ENCODE peak calls at places on chromosomes 6 and 20, in nine cellular contexts. E is heart left ventricle, B is ovary, L is Peyer's patch, M is adrenal gland, R is breast epithelium, C is stomach, I is transverse colon, S is NB4. K is an unnamed sample.
A peak's percentile ranks its signal among the peaks of the same experiment; 100 is the strongest.

GRCh38 chr20:3461911-3462677 is 8.7 kb upstream of the ATRN start:
- DNase-seq in E (no peak), B (no peak), L (no peak), M (peak; percentile 81), R (no peak), C (peak; percentile 49), I (no peak), S (no peak), K (no peak)

GRCh38 chr6:16069222-16069621 is 59.7 kb upstream of the MYLIP start:
- DNase-seq in E (no peak), B (no peak), L (no peak), M (no peak), R (no peak), C (no peak), I (no peak), S (no peak), K (no peak)

GRCh38 chr6:25038992-25039391 is 103.2 kb upstream of the RIPOR2 start:
- DNase-seq in E (no peak), B (no peak), L (no peak), M (no peak), R (no peak), C (no peak), I (no peak), S (no peak), K (no peak)

GRCh38 chr20:13800728-13801134 is 15.9 kb downstream of the NDUFAF5 start:
- DNase-seq in E (peak; percentile 87), B (peak; percentile 83), L (peak; percentile 49), M (peak; percentile 94), R (peak; percentile 95), C (peak; percentile 88), I (peak; percentile 66), S (no peak), K (peak; percentile 93)

GRCh38 chr20:9035129-9035528 is 33.8 kb upstream of the PLCB4 start:
- DNase-seq in E (no peak), B (no peak), L (no peak), M (no peak), R (no peak), C (no peak), I (no peak), S (peak; percentile 47), K (no peak)

GRCh38 chr6:133504761-133505160 is 263.6 kb downstream of the EYA4 start:
- DNase-seq in E (no peak), B (peak; percentile 59), L (no peak), M (no peak), R (no peak), C (no peak), I (no peak), S (no peak), K (no peak)

GRCh38 chr6:50145125-50145524 is 95.4 kb upstream of the DEFB112 start:
- DNase-seq in E (no peak), B (no peak), L (no peak), M (no peak), R (no peak), C (no peak), I (no peak), S (peak; percentile 6), K (no peak)

GRCh38 chr6:105872244-105872643 is 213.9 kb upstream of the PRDM1 start:
- DNase-seq in E (no peak), B (no peak), L (no peak), M (peak; percentile 54), R (no peak), C (no peak), I (peak; percentile 22), S (no peak), K (no peak)

GRCh38 chr6:73644030-73644429 is 9.8 kb downstream of the SLC17A5 start:
- DNase-seq in E (no peak), B (no peak), L (no peak), M (no peak), R (no peak), C (no peak), I (no peak), S (no peak), K (no peak)

GRCh38 chr6:111949546-111949945 is 76.3 kb upstream of the FYN start:
- DNase-seq in E (no peak), B (no peak), L (no peak), M (no peak), R (no peak), C (no peak), I (no peak), S (no peak), K (no peak)

GRCh38 chr6:156513504-156513903 is 263.7 kb upstream of the ARID1B start:
- DNase-seq in E (no peak), B (no peak), L (no peak), M (no peak), R (no peak), C (no peak), I (no peak), S (no peak), K (no peak)

GRCh38 chr20:32731882-32732266 is 11.4 kb downstream of the COMMD7 start:
- DNase-seq in E (no peak), B (no peak), L (no peak), M (peak; percentile 72), R (no peak), C (no peak), I (no peak), S (peak; percentile 88), K (no peak)

GRCh38 chr20:4300921-4301320 is 285.6 kb upstream of the RNF24 start:
- DNase-seq in E (no peak), B (no peak), L (no peak), M (no peak), R (no peak), C (no peak), I (no peak), S (no peak), K (no peak)

GRCh38 chr6:108001696-108002231 is 43.8 kb upstream of the SEC63 start:
- DNase-seq in E (no peak), B (no peak), L (peak; percentile 53), M (no peak), R (no peak), C (no peak), I (no peak), S (no peak), K (no peak)

GRCh38 chr20:38599410-38599882 is 2.2 kb upstream of the ARHGAP40 start:
- DNase-seq in E (peak; percentile 71), B (no peak), L (no peak), M (peak; percentile 76), R (peak; percentile 72), C (peak; percentile 85), I (no peak), S (no peak), K (no peak)
- TF ChIP-seq POLR2A in E (no peak), B (no peak), L (no peak), M (no peak), R (no peak), C (no peak), I (no peak), S (no peak), K (no peak)

GRCh38 chr6:29853245-29853644 is 25.6 kb downstream of the HLA-G start:
- DNase-seq in E (no peak), B (no peak), L (no peak), M (no peak), R (no peak), C (no peak), I (no peak), S (no peak), K (no peak)
- TF ChIP-seq CTCF in E (no peak), B (no peak), L (no peak), M (no peak), R (no peak), C (no peak), I (no peak), S (no peak), K (no peak)

GRCh38 chr20:44208770-44209169 is 1.8 kb downstream of the OSER1 start:
- DNase-seq in E (no peak), B (no peak), L (no peak), M (no peak), R (no peak), C (no peak), I (no peak), S (no peak), K (no peak)

GRCh38 chr20:44212792-44213191 is 2.2 kb upstream of the OSER1 start:
- DNase-seq in E (no peak), B (no peak), L (no peak), M (no peak), R (no peak), C (no peak), I (no peak), S (no peak), K (no peak)

GRCh38 chr20:44209691-44210421 is 715 bp downstream of the OSER1 start:
- DNase-seq in E (no peak), B (no peak), L (no peak), M (peak; percentile 37), R (no peak), C (peak; percentile 46), I (no peak), S (peak; percentile 72), K (no peak)

GRCh38 chr20:44210422-44211176 is at the start of gene OSER1:
- DNase-seq in E (peak; percentile 97), B (peak; percentile 97), L (peak; percentile 98), M (peak; percentile 98), R (peak; percentile 99), C (peak; percentile 98), I (peak; percentile 99), S (peak; percentile 97), K (peak; percentile 98)

DNA sequence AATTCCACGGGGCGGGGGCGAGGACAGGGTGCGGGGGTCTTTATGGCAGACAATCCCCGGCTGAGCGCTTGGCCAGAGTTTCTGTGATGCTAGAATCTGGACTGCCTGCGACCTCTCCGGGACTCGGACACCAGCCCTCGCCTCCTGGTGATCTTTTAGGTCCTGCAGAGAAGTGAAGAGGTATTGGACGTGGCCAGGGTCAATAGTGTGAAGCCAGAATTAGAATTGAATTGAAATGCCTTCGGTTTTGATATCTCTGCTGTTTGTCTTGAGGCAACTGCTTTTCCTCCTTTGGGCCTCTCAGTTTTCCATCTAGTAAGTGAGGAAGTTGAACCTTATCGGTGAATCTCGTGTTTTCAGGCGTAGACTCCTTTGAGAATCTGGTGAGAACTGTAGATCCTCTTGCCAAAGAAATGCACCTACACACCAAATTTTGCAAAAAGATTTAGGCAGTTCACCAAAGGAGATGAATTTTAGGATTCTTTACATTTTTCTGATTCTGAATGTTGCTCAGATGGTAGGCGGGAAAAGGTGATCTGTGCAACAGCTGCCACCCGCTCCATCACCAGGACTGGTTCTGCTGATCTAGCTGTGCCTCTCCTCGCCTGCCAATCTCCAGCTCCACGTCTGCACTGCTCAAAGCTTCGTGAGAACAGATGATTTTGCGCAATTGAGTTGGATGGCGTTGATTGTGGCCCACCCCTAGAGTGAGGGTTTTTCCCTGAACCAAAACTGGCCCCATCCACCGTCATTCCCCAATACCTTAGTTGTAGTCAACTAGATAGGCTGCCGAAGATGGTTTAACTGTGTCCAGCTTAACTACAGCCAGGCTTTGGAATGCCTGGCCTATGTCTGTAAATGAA is 837 bp upstream of the OSER1 start:
- DNase-seq in E (no peak), B (no peak), L (no peak), M (no peak), R (no peak), C (no peak), I (peak; percentile 23), S (peak; percentile 26), K (peak; percentile 28)
- TF ChIP-seq POLR2A in E (no peak), B (no peak), L (no peak), M (no peak), R (no peak), C (no peak), I (no peak), S (no peak), K (no peak)

DNA sequence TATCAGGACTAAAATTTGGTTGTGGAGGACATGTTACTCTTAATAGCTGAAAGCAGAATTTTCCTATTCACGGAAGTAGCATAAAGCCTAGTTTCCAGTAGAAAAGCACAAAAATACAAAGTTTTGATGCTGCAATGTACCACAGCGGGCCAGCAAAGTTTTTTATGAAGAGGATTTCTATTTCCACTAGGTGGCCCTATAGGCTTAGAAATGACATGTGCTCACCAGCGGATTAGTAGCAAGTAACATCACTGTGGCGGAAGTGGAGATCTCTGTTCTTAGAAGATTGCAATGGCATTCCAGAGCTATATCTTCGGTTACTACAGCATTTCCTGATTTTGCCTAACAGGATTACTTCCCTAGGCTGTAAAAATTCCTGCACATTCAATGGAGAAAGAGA is 1219.0 kb upstream of the EYS start:
- DNase-seq in E (no peak), B (no peak), L (no peak), M (peak; percentile 8), R (no peak), C (no peak), I (no peak), S (peak; percentile 13), K (no peak)
- TF ChIP-seq CTCF in E (peak; percentile 8), B (no peak), L (no peak), M (no peak), R (no peak), C (no peak), I (no peak), S (no peak), K (no peak)

K was measured in lower leg skin.